ENCODE peak calls at places on chromosome 22, in nine cellular contexts. T is stimulated activated CD8-positive, alpha-beta memory T cell treated with anti-CD3 and anti-CD28 coated beads, Interleukin-15, amount 100 ng/mL, for 24 hours; Y is NAMALWA; R is HT1080; I is T-helper 2 cell treated with Interferon-gamma antibody and Interleukin-4, amounts not matched to agents 5 μg/mL and 100 μg/mL, for 36 hours; W is NCI-H1436; J is iris pigment epithelial cell; Q is GM04503; L is amniotic stem cell. H is an unnamed sample.

GRCh38 chr22:43292633-43293025 is 50.5 kb downstream of the SCUBE1 start:
- DNase-seq in J (no peak), R (no peak), Q (no peak), Y (no peak), T (no peak), I (no peak), W (no peak), L (no peak), H (no peak)

GRCh38 chr22:48717076-48717810 is 1110.4 kb downstream of the BRD1 start:
- DNase-seq in R (no peak), Y (no peak), T (no peak), J (no peak), Q (no peak), L (no peak), W (no peak), I (no peak), H (no peak)

GRCh38 chr22:39229075-39229474 is 15.7 kb downstream of the PDGFB start:
- DNase-seq in Q (no peak), I (no peak), T (no peak), J (no peak), Y (no peak), R (no peak), W (no peak), L (no peak), H (no peak)

GRCh38 chr22:33401291-33401690 is 343.1 kb upstream of the SYN3 start:
- DNase-seq in Y (no peak), R (peak), L (peak), J (no peak), T (no peak), Q (peak), I (no peak), W (no peak), H (peak)

GRCh38 chr22:28395920-28396447 is 283.7 kb downstream of the TTC28 start:
- DNase-seq in R (no peak), J (peak), Q (no peak), W (no peak), Y (no peak), L (no peak), I (peak), T (no peak), H (peak)

GRCh38 chr22:41943661-41944209 is 3.2 kb downstream of the CENPM start:
- DNase-seq in L (no peak), T (no peak), Q (no peak), J (peak), W (no peak), R (no peak), I (no peak), Y (no peak), H (no peak)

GRCh38 chr22:23281406-23282088 is 101.2 kb downstream of the BCR start:
- DNase-seq in Q (no peak), Y (peak), L (no peak), R (peak), I (peak), J (peak), W (peak), T (peak), H (peak)

GRCh38 chr22:38871360-38872171 is 450 bp downstream of the CBX6 start:
- DNase-seq in L (no peak), I (peak), W (no peak), R (no peak), Y (peak), T (no peak), J (peak), Q (no peak), H (no peak)

GRCh38 chr22:46171940-46172339 is 21.6 kb downstream of the PPARA start:
- DNase-seq in Q (peak), R (peak), Y (no peak), W (no peak), J (peak), T (no peak), I (no peak), L (peak), H (peak)

GRCh38 chr22:39928556-39929401 is 27.9 kb downstream of the GRAP2 start:
- DNase-seq in W (no peak), Y (no peak), Q (no peak), I (no peak), J (no peak), R (no peak), L (no peak), T (no peak), H (no peak)

GRCh38 chr22:49440931-49441330 is 386.7 kb downstream of the BRD1 start:
- DNase-seq in R (no peak), I (no peak), L (no peak), Y (no peak), W (no peak), T (no peak), Q (no peak), J (no peak), H (no peak)

GRCh38 chr22:38751422-38752346 is 4.1 kb downstream of the SUN2 start:
- DNase-seq in W (no peak), Y (peak), L (no peak), Q (no peak), J (no peak), I (peak), T (no peak), R (no peak), H (no peak)

GRCh38 chr22:40177738-40178416 is at the start of gene TNRC6B:
- DNase-seq in R (peak), T (no peak), L (peak), J (peak), W (peak), Q (peak), Y (peak), I (peak), H (peak)

GRCh38 chr22:38177926-38178604 is 3.6 kb downstream of the PLA2G6 start:
- DNase-seq in I (no peak), J (peak), T (no peak), Y (no peak), W (no peak), R (peak), L (peak), Q (peak), H (peak)

GRCh38 chr22:46113110-46113909 is 37.0 kb upstream of the PPARA start:
- DNase-seq in J (no peak), W (no peak), Q (no peak), Y (no peak), I (no peak), R (no peak), L (no peak), T (no peak), H (no peak)

GRCh38 chr22:37137903-37138665 is 11.6 kb downstream of the IL2RB start:
- DNase-seq in L (no peak), T (no peak), Q (no peak), J (no peak), W (no peak), I (peak), R (no peak), Y (no peak), H (no peak)

GRCh38 chr22:37345863-37346514 is 63.7 kb downstream of the CYTH4 start:
- DNase-seq in L (no peak), T (no peak), W (no peak), R (peak), Y (no peak), J (peak), Q (peak), I (no peak), H (peak)

GRCh38 chr22:31945971-31946680 is 1.8 kb downstream of the YWHAH start:
- DNase-seq in Y (peak), T (no peak), Q (no peak), R (no peak), I (no peak), J (peak), W (no peak), L (no peak), H (no peak)

GRCh38 chr22:29773233-29773632 is 6.1 kb downstream of the UQCR10 start:
- DNase-seq in L (no peak), W (no peak), R (peak), Q (no peak), T (no peak), J (peak), Y (no peak), I (no peak), H (no peak)

GRCh38 chr22:38540731-38541130 is 29.3 kb downstream of the DMC1 start:
- DNase-seq in J (no peak), I (no peak), Y (no peak), W (no peak), Q (no peak), T (no peak), R (no peak), L (no peak), H (no peak)